ENCODE peak calls at places on chromosome 5, in five cellular contexts. U is midbrain; F is stimulated activated CD8-positive, alpha-beta memory T cell treated with anti-CD3 and anti-CD28 coated beads, Interleukin-4, amount 100 ng/mL, for 48 hours; D is activated CD4-positive, alpha-beta T cell treated with anti-CD3 and anti-CD28 coated beads for 4 hours; K is AG20443. B is an unnamed sample.

GRCh38 chr5:57327934-57328333 is 154.1 kb downstream of the GPBP1 start:
- DNase-seq in U (no peak), F (no peak), D (no peak), K (no peak), B (no peak)

GRCh38 chr5:140690376-140690932 is 716 bp downstream of the HARS1 start:
- DNase-seq in U (no peak), F (no peak), D (no peak), K (no peak), B (no peak)

GRCh38 chr5:19018822-19019221 is 969.2 kb downstream of the CDH18 start:
- DNase-seq in U (no peak), F (no peak), D (no peak), K (no peak), B (no peak)

GRCh38 chr5:82413302-82414042 is 135.3 kb upstream of the RPS23 start:
- DNase-seq in U (no peak), F (no peak), D (no peak), K (peak; percentile 63), B (no peak)

GRCh38 chr5:61202213-61202612 is 39.9 kb upstream of the SMIM15 start:
- DNase-seq in U (no peak), F (no peak), D (no peak), K (peak; percentile 18), B (no peak)

GRCh38 chr5:1883925-1884637 is 1.4 kb upstream of the IRX4 start:
- DNase-seq in U (no peak), F (no peak), D (no peak), K (no peak), B (no peak)

GRCh38 chr5:1312206-1312605 is 17.3 kb upstream of the TERT start:
- DNase-seq in U (no peak), F (peak; percentile 39), D (no peak), K (no peak), B (no peak)

GRCh38 chr5:141567513-141568117 is 51.2 kb downstream of the DIAPH1 start:
- DNase-seq in U (no peak), F (no peak), D (no peak), K (peak; percentile 24), B (no peak)

GRCh38 chr5:109196486-109196885 is 213.3 kb downstream of the PJA2 start:
- DNase-seq in U (no peak), F (no peak), D (no peak), K (no peak), B (no peak)

GRCh38 chr5:177132504-177133118 is 962 bp upstream of the NSD1 start:
- DNase-seq in U (peak; percentile 59), F (no peak), D (no peak), K (peak; percentile 31), B (no peak)

GRCh38 chr5:39175273-39175955 is 43.9 kb downstream of the FYB1 start:
- DNase-seq in U (no peak), F (no peak), D (peak; percentile 47), K (no peak), B (no peak)

GRCh38 chr5:39998518-39998917 is 573.7 kb upstream of the DAB2 start:
- DNase-seq in U (no peak), F (no peak), D (no peak), K (peak; percentile 7), B (no peak)

GRCh38 chr5:180785794-180786221 is 16.8 kb downstream of the MGAT1 start:
- DNase-seq in U (no peak), F (no peak), D (no peak), K (peak; percentile 79), B (no peak)

GRCh38 chr5:56375011-56375410 is 141.9 kb upstream of the ANKRD55 start:
- DNase-seq in U (no peak), F (no peak), D (no peak), K (no peak), B (no peak)

GRCh38 chr5:143355710-143356109 is 47.8 kb downstream of the NR3C1 start:
- DNase-seq in U (peak; percentile 48), F (no peak), D (peak; percentile 71), K (peak; percentile 76), B (peak; percentile 93)

GRCh38 chr5:95725071-95725820 is 5.9 kb upstream of the RHOBTB3 start:
- DNase-seq in U (no peak), F (no peak), D (no peak), K (no peak), B (no peak)

GRCh38 chr5:19270153-19270552 is 717.8 kb downstream of the CDH18 start:
- DNase-seq in U (peak; percentile 2), F (no peak), D (no peak), K (no peak), B (no peak)

GRCh38 chr5:116078199-116078598 is 6.6 kb upstream of the COMMD10 start:
- DNase-seq in U (no peak), F (no peak), D (no peak), K (no peak), B (no peak)

GRCh38 chr5:137137013-137137632 is 362.0 kb downstream of the SPOCK1 start:
- DNase-seq in U (no peak), F (no peak), D (no peak), K (no peak), B (no peak)

GRCh38 chr5:33233013-33233463 is 207.7 kb upstream of the TARS1 start:
- DNase-seq in U (no peak), F (no peak), D (no peak), K (no peak), B (no peak)

GRCh38 chr5:55063220-55063863 is 39.1 kb upstream of the GZMA start:
- DNase-seq in U (no peak), F (no peak), D (no peak), K (peak; percentile 30), B (no peak)

GRCh38 chr5:61342066-61342465 is 10.0 kb downstream of the ZSWIM6 start:
- DNase-seq in U (no peak), F (no peak), D (no peak), K (peak; percentile 23), B (no peak)

GRCh38 chr5:149126898-149127297 is 14.4 kb upstream of the ABLIM3 start:
- DNase-seq in U (no peak), F (no peak), D (no peak), K (no peak), B (no peak)

GRCh38 chr5:4868140-4868735 is 271.9 kb upstream of the ADAMTS16 start:
- DNase-seq in U (peak; percentile 56), F (peak; percentile 79), D (no peak), K (peak; percentile 85), B (no peak)

GRCh38 chr5:24855485-24855884 is 210.7 kb upstream of the CDH10 start:
- DNase-seq in U (no peak), F (no peak), D (no peak), K (no peak), B (no peak)

GRCh38 chr5:42648910-42649309 is 107.7 kb upstream of the CCDC152 start:
- DNase-seq in U (no peak), F (no peak), D (no peak), K (no peak), B (no peak)

GRCh38 chr5:89128097-89128496 is 245.1 kb upstream of the MEF2C start:
- DNase-seq in U (no peak), F (no peak), D (no peak), K (peak; percentile 9), B (no peak)